ENCODE peak calls at places on chromosomes 2 and 18, in six cellular contexts. V, K, Y, A, J and B are unnamed samples. For H3K4me1, the result is how much of the 10 kb centered on the place peaks cover.

GRCh38 chr2:47147011-47147410 is 8.1 kb downstream of the STPG4 start:
- DNase-seq in V (no peak), K (no peak), Y (no peak), A (no peak), J (no peak), B (no peak)

GRCh38 chr18:74249181-74249968 is 42.4 kb downstream of the CYB5A start:
- DNase-seq in V (no peak), K (no peak), Y (no peak), A (no peak), J (peak), B (peak)

GRCh38 chr2:79799744-79800143 is 286.9 kb downstream of the CTNNA2 start:
- DNase-seq in V (no peak), K (no peak), Y (no peak), A (no peak), J (no peak), B (no peak)

GRCh38 chr18:31943895-31944816 is 1.2 kb upstream of the TRAPPC8 start:
- DNase-seq in V (peak), K (no peak), Y (no peak), A (no peak), J (no peak), B (no peak)

GRCh38 chr2:119520696-119521436 is 3.4 kb downstream of the SCTR start:
- DNase-seq in V (no peak), K (no peak), Y (no peak), A (no peak), J (no peak), B (no peak)

GRCh38 chr2:120401275-120402069 is 55.5 kb downstream of the INHBB start:
- DNase-seq in V (no peak), K (no peak), Y (peak), A (no peak), J (no peak), B (no peak)

GRCh38 chr2:64104944-64105343 is 39.3 kb downstream of the PELI1 start:
- DNase-seq in V (no peak), K (no peak), Y (no peak), A (no peak), J (peak), B (no peak)

GRCh38 chr2:217806480-217806760 is 196.4 kb downstream of the TNS1 start:
- DNase-seq in V (no peak), K (no peak), Y (no peak), A (no peak), J (no peak), B (no peak)

GRCh38 chr2:15729709-15730544 is 138.3 kb downstream of the DDX1 start:
- DNase-seq in V (no peak), K (no peak), Y (no peak), A (no peak), J (no peak), B (no peak)

GRCh38 chr2:33859791-33860461 is 260.8 kb upstream of the FAM98A start:
- DNase-seq in V (no peak), K (no peak), Y (no peak), A (no peak), J (no peak), B (no peak)

DNA sequence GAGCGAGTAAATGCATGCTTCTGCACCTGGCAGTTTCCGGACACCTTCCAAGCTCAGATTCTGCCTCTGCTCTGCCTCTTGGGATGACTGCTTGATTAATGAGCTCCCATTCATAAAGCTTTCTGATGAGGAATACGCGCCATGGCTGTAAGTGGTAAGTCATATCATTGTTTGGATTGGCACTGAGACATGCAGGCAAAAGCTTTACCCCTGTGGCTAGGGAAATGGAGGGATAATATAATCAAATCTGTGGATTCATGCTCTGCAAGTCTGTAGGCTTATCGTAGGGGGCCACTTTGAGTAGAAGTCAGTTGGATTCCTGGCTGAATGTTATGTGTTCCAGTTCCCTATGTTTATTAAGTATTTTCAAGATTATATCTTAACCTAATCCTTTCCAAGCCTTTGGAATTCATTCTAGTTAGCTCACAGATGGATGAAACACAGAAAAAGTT is 2176.4 kb upstream of the CELF4 start:
- DNase-seq in V (no peak), K (no peak), Y (no peak), A (no peak), J (peak), B (peak)
- H4K8ac ChIP-seq in V (no peak), K (no peak), Y (no peak), A (no peak), J (no peak), B (no peak)

GRCh38 chr2:226865273-226865672 is 29.4 kb downstream of the RHBDD1 start:
- DNase-seq in V (no peak), K (no peak), Y (no peak), A (no peak), J (no peak), B (no peak)

GRCh38 chr2:226862623-226863022 is 26.8 kb downstream of the RHBDD1 start:
- DNase-seq in V (no peak), K (no peak), Y (no peak), A (no peak), J (no peak), B (no peak)

GRCh38 chr2:226855766-226856165 is 19.9 kb downstream of the RHBDD1 start:
- DNase-seq in V (no peak), K (no peak), Y (no peak), A (no peak), J (no peak), B (no peak)

DNA sequence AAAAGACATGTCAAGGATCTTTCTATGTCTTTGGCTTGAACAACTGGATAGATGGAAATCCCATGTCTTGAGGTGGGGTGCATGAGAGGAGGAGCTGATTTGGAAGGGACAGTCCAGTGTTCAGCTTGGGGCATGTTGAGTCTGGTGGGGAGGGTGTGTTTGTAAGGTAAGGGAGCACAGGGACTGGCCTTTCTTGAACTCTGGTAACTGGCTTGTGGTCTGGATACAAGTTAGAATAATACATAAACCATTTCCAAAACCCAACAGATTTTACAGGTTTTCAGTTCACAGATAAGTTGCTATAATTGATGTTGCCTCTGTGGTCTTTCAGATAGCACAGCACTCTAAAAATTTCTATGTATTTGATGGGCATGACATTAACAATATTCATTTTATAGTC is 24.2 kb downstream of the RHBDD1 start:
- DNase-seq in V (no peak), K (no peak), Y (no peak), A (no peak), J (no peak), B (no peak)
- H3K4me1 ChIP-seq in V (under half), K (under half), Y (under half), A (under half), J (under half), B (under half)

DNA sequence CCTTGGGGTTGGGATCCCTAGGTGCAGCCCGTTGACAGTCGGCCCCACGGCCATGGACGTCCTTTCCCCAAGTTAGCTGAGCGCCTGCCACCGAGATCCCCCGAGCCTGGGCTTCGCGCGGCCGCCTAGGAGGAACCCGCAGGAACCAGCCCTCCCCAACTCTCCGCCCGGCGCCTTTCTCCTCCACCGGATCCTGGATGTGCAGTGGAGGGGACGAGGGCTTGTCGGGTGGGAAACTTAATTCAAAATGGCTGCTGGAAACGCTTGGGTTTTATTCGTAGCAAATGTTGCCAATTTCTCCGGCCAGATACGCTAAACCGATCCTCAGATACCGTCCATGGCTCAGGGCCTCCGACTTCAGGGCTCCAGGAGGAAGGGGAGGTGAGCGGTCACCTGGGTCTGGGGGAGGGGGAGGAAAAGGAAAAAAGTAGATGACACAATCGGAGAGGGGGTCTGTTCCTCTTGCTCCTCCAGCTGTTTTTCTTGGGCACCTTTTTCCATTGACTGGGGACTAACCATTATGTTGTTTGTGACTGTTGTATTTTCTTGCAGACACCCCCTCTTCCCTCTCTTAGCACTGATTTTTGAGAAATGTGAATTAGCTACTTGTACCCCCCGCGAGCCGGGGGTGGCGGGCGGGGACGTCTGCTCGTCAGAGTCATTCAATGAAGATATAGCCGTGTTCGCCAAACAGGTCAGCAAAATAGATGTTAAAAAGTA is 4.5 kb downstream of the MEIS1 start:
- DNase-seq in V (peak), K (no peak), Y (peak), A (no peak), J (peak), B (no peak)
- H4K8ac ChIP-seq in V (no peak), K (no peak), Y (no peak), A (peak), J (peak), B (peak)

DNA sequence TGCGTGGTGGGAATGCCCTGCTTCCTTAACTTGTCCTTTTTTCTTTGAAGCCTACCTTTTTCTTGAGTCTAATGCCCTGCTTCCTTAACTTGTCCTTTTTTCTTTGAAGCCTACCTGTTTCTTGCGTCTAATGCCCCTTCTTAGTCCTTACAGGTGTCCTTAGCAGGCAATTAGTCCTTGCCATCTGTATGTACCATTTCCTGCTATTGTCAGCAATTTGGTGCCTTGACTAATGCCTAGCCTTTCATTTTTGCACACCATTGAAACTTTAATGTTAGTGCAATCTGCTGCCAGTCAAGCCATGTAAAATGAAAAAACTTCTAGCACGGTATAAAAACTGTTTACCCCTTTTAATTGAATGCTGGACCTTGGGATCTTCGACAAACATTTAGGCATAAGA is 4.3 kb downstream of the KDM3A start:
- DNase-seq in V (no peak), K (no peak), Y (no peak), A (no peak), J (no peak), B (no peak)
- H3K4me1 ChIP-seq in V (under half), K (under half), Y (under half), A (under half), J (under half), B (under half)

GRCh38 chr2:127308586-127309138 is 14.7 kb upstream of the ERCC3 start:
- DNase-seq in V (no peak), K (no peak), Y (no peak), A (no peak), J (no peak), B (no peak)

GRCh38 chr2:127313359-127313758 is 19.4 kb upstream of the ERCC3 start:
- DNase-seq in V (no peak), K (no peak), Y (no peak), A (no peak), J (no peak), B (no peak)

GRCh38 chr2:127310980-127311379 is 17.0 kb upstream of the ERCC3 start:
- DNase-seq in V (no peak), K (no peak), Y (no peak), A (no peak), J (no peak), B (no peak)

GRCh38 chr2:127305985-127306585 is 12.1 kb upstream of the ERCC3 start:
- DNase-seq in V (peak), K (no peak), Y (no peak), A (no peak), J (no peak), B (no peak)

GRCh38 chr2:127309468-127309867 is 15.5 kb upstream of the ERCC3 start:
- DNase-seq in V (no peak), K (no peak), Y (no peak), A (no peak), J (no peak), B (no peak)
- H4K8ac ChIP-seq in V (no peak), K (no peak), Y (no peak), A (no peak), J (no peak), B (no peak)

DNA sequence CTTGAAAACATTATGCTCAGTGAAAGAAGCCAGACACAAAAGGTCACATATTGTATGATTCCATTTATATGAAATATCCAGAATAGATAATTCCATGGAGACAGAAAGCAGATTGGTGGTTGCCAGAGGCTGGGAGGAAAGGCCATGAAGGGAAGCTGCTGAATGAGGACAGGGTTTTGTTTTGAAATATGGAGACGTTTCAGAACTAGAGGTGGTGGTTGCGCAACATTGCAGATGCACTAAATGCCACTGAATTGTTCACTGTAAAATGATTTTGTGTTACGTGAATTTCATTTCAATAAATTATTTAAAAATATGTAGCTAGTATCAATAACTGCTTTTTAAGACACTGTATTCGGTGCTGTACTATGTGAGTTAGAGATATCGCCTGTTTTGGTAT is 101.7 kb upstream of the ZNF236 start:
- DNase-seq in V (no peak), K (no peak), Y (no peak), A (no peak), J (no peak), B (no peak)
- H3K4me1 ChIP-seq in V (under half), K (under half), Y (under half), A (under half), J (under half), B (under half)

GRCh38 chr2:19346983-19347618 is 11.3 kb downstream of the OSR1 start:
- DNase-seq in V (no peak), K (no peak), Y (no peak), A (no peak), J (no peak), B (no peak)
- H4K8ac ChIP-seq in V (no peak), K (no peak), Y (no peak), A (peak), J (peak), B (peak)